ENCODE peak calls at places on chromosomes 4 and X, in four cellular contexts. One of them, this sample, is unnamed.

GRCh38 chrX:47145408-47146120 is 543 bp downstream of the RBM10 start:
- DNase-seq in neural progenitor cell: no peak
- DNase-seq in T-helper 2 cell: no peak
- DNase-seq in HFF-Myc: no peak
- DNase-seq in this sample: no peak

GRCh38 chr4:38141808-38142500 is 181.8 kb downstream of the PTTG2 start:
- DNase-seq in T-helper 2 cell: no peak
- DNase-seq in HFF-Myc: no peak
- DNase-seq in neural progenitor cell: no peak
- DNase-seq in this sample: no peak

GRCh38 chr4:121484633-121485032 is 103.8 kb upstream of the QRFPR start:
- DNase-seq in neural progenitor cell: peak
- DNase-seq in HFF-Myc: peak
- DNase-seq in T-helper 2 cell: no peak
- DNase-seq in this sample: no peak

GRCh38 chrX:314049-314448 is 4.5 kb downstream of the GTPBP6 start:
- DNase-seq in T-helper 2 cell: no peak
- DNase-seq in neural progenitor cell: no peak
- DNase-seq in HFF-Myc: no peak
- DNase-seq in this sample: no peak

GRCh38 chr4:65502151-65502691 is 168.1 kb downstream of the EPHA5 start:
- DNase-seq in HFF-Myc: no peak
- DNase-seq in T-helper 2 cell: no peak
- DNase-seq in neural progenitor cell: no peak
- DNase-seq in this sample: no peak

GRCh38 chrX:9091253-9091652 is 57.3 kb upstream of the FAM9B start:
- DNase-seq in T-helper 2 cell: no peak
- DNase-seq in HFF-Myc: no peak
- DNase-seq in neural progenitor cell: no peak
- DNase-seq in this sample: peak

GRCh38 chr4:176044589-176044951 is 21.1 kb upstream of the WDR17 start:
- DNase-seq in neural progenitor cell: no peak
- DNase-seq in T-helper 2 cell: no peak
- DNase-seq in HFF-Myc: no peak
- DNase-seq in this sample: no peak

GRCh38 chr4:20359692-20360091 is 108.0 kb downstream of the SLIT2 start:
- DNase-seq in neural progenitor cell: no peak
- DNase-seq in HFF-Myc: no peak
- DNase-seq in T-helper 2 cell: no peak
- DNase-seq in this sample: no peak

GRCh38 chrX:65581661-65582339 is 47.2 kb upstream of the LAS1L start:
- DNase-seq in T-helper 2 cell: peak
- DNase-seq in HFF-Myc: no peak
- DNase-seq in neural progenitor cell: peak
- DNase-seq in this sample: peak